ENCODE peak calls at places on chromosomes 2 and 18, in seven cellular contexts. V is testis, O is neural progenitor cell, U is Peyer's patch, C is small intestine, M is PC-3, X is fibroblast of lung. L is an unnamed sample. For H3K4me1, the result is how much of the 10 kb centered on the place peaks cover.

GRCh38 chr2:196277002-196277401 is 105.6 kb upstream of the STK17B start:
- DNase-seq in V (no peak), O (no peak), U (peak), C (peak), M (peak), X (peak), L (peak)

GRCh38 chr2:215736653-215737290 is 276.6 kb downstream of the MREG start:
- DNase-seq in V (no peak), O (peak), U (no peak), C (no peak), M (peak), X (peak), L (no peak)

GRCh38 chr2:161139098-161139987 is 20.9 kb upstream of the TANK start:
- DNase-seq in V (no peak), O (no peak), U (no peak), C (no peak), M (no peak), X (peak), L (peak)

GRCh38 chr18:46393230-46393629 is 263.8 kb downstream of the LOXHD1 start:
- DNase-seq in V (no peak), O (peak), U (no peak), C (no peak), M (no peak), X (no peak), L (no peak)

GRCh38 chr18:24683965-24684364 is 223.5 kb downstream of the HRH4 start:
- DNase-seq in V (no peak), O (no peak), U (no peak), C (no peak), M (peak), X (no peak), L (no peak)

GRCh38 chr2:210028178-210028577 is 25.7 kb downstream of the RPE start:
- DNase-seq in V (no peak), O (no peak), U (no peak), C (no peak), M (no peak), X (no peak), L (no peak)

GRCh38 chr2:159286709-159287441 is 372 bp upstream of the WDSUB1 start:
- DNase-seq in V (peak), O (peak), U (peak), C (peak), M (peak), X (peak), L (peak)

GRCh38 chr2:28507806-28508764 is 12.2 kb downstream of the PLB1 start:
- DNase-seq in V (no peak), O (no peak), U (peak), C (peak), M (peak), X (no peak), L (no peak)

GRCh38 chr2:38268001-38268400 is 109.1 kb downstream of the ATL2 start:
- DNase-seq in V (no peak), O (no peak), U (no peak), C (no peak), M (no peak), X (no peak), L (no peak)

DNA sequence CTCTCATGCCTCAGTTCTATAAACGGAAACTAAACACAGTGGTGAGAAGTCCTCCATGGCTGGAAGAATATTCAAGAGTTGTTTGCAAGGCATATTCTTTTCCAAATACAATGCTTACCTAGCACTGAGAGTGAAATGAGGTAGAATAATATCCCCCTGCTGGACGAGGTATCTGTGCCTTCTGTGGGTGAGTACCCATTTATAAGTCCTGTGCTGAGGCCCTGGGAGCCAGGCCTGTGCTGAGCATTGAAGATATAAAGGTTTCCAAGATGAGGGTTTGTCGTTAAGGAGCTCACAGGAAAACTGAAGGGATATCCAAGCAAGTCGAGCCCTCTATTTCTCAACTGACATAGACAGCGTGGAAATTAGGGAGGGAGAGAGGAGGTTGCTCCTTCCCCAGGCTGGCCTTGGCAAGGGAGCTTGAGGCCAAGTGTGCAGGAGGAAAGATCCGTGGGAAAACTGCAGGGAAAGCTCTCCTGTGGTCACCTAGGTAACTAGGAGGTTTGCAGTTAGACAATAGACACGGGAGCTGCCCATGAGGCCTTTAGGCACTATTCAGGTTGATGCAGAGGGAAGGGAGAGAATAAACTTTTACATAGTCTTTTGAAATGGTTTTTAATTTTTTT is 17.6 kb downstream of the PTPRM start:
- DNase-seq in V (no peak), O (no peak), U (no peak), C (no peak), M (no peak), X (no peak), L (no peak)
- H3K4me1 ChIP-seq in V (under half), O (under half), U (under half), C (under half), M (under half), X (under half), L (under half)

DNA sequence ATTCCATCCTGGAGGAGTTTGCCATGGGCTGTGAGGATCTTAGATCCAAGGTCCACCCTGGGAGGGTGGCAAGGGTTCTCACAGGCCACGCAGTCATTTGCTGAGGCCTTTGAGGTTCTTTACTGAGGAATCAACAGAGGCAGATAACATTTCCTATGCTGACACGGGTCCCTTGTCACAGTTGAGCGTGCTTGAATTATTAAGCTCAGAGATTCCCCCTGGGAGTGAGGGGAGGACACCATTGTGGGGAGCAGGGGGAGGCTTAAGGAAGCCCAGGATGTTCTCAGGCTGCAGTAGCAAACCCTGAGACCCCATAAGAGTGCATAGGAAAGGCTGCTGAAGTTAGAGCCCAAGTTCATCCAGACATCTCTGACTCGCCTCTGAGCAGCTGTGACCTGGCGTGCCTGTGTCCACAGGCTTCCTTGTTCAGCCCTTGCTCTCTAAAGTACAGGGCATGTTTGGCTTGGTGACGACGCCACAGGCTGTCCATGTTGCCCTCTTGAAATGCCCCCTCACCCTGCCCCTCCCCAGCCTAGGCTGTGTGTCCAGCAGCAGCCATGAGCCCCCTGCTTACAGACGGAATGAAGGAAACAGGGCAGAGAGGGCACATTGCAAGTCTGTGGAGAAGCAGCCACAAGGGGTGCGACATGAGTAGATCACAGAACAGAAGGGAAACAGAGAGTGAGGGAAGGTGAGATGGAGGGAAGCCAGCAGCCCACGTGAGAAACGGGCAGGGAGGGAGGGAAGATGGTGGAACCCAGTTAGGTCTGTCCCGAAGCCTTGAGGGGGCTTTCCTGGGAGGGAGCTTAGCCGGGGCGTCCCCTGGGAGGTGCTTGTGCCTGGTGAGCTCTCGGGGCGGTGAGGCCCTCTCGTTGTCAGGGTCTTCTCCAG is 34.0 kb downstream of the NAPG start:
- DNase-seq in V (no peak), O (no peak), U (no peak), C (peak), M (no peak), X (no peak), L (peak)
- H3K27ac ChIP-seq in V (no peak), O (no peak), U (no peak), C (no peak), M (no peak), X (no peak), L (no peak)

DNA sequence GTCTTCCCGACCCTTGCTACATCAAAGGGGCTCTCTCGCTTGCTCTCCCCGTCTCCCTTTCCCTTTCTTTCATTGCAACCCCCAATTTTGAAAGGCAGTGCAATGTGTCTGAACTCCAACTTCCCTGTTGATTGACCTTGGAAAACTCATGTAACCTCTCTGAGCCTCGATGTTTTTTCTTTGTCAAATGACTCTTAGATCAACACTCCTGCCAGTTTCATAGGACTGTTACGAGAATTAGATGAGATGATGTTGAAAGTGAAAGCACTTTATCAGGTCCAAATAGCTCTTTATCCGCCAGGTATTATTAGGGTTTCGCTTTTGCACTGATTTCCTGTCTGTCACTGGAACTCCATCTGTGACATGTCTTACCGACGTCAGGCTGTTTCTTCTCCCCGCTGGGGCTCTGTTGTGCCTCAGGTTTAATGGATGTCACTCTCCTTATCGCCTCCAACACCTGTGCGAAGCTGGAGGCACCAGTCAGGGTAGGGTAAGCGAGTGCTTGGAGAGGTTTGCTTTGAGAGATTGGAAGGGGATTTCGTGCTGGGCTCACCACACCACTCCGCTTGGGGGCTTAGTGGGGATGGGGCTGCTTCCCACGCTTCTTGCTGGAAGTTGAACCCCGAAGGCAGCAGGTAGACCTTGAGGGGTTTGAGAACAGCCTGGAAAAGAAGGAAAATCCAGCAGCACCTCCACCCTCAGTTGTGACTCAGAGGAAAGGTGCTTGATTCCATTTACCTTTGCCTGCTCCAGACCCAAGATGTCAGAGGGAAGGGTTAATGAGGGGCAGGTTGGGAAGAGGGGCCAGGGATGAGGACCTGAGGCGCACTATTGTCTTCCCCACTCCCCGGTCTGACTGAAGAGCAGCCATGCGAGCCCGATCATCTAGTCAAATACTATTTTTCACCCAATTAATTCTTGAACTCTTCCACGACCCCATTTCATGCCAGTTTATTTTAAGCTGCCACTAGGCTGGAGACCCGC is 4.3 kb downstream of the GAD1 start:
- DNase-seq in V (no peak), O (no peak), U (no peak), C (peak), M (no peak), X (no peak), L (peak)
- H3K4me3 ChIP-seq in V (no peak), O (peak), U (peak), C (no peak), M (no peak), X (peak), L (peak)

DNA sequence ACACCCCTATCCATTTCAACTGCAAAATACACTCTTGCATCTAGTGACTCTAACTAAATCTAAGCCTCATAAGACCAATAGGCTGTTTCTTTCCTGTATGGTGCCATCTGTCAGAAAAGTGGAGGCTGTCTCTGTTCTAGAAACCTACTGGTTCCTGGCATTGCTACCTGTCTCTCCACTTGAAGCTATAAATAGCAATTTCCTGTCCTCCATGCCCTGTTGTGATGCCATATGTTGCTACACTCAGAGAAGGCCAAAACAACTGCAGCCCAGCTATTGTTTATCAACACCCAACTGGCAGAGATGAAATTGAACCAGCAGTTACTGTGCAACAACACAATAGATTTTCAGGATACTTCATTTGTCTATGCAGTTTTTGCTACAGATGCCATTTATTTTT is 1355.1 kb upstream of the SLC39A10 start:
- DNase-seq in V (no peak), O (no peak), U (no peak), C (no peak), M (no peak), X (no peak), L (no peak)
- H3K4me1 ChIP-seq in V (under half), O (under half), U (under half), C (under half), M (under half), X (under half), L (under half)

GRCh38 chr2:18910843-18911242 is 321.5 kb upstream of the NT5C1B start:
- DNase-seq in V (no peak), O (no peak), U (no peak), C (no peak), M (peak), X (peak), L (no peak)
- H3K27ac ChIP-seq in V (no peak), O (no peak), U (no peak), C (no peak), M (no peak), X (peak), L (no peak)

GRCh38 chr18:41529093-41529492 is 425.9 kb upstream of the PIK3C3 start:
- DNase-seq in V (no peak), O (no peak), U (no peak), C (no peak), M (no peak), X (no peak), L (no peak)

GRCh38 chr18:41526046-41526445 is 429.0 kb upstream of the PIK3C3 start:
- DNase-seq in V (no peak), O (no peak), U (no peak), C (no peak), M (no peak), X (no peak), L (no peak)

DNA sequence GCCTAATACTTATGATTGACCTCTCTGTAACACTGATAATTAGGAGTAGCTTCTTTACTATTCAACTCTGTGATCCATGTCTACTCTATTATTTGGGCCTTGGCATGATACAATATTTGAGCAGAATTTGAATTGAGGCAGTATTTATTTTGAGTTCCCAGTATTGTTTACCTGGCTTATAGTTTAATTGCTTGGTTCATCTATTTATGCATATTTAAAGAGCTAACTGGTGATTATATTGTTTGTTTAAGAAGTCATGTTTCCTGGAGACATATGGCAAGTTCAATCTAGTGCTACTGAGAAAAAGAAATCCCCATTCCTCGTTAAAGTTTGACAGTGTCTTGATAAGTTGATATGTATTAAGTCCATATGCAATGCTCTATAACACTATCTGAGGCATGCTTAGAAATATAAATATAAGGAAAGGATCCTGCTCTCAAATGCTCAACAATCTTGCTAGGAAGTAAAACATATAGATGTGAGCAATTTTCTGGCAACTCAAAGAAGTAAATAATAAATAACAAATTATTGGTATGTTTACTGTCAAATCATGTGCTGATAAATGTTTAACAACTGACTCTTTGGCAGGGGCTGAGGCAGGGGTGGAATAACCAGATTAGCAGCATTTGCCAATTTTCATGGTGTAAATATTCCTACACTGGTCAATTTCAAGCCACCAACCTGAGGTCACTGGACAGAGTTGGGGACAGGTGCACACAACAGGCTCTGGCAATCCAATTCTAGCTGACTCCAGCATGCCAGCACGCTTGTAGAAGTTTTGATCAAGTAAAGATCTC is 430.2 kb upstream of the PIK3C3 start:
- DNase-seq in V (no peak), O (no peak), U (no peak), C (no peak), M (no peak), X (no peak), L (no peak)
- H3K4me3 ChIP-seq in V (no peak), O (no peak), U (no peak), C (no peak), M (no peak), X (no peak), L (no peak)

L was measured in CD8-positive, alpha-beta memory T cell.